ENCODE peak calls at places on chromosomes 13 and 19, in six cellular contexts. Q is choroid plexus epithelial cell, N is brain microvascular endothelial cell, O is GM12864, M is lower leg skin, Y is mammary epithelial cell. P is an unnamed sample.

GRCh38 chr19:38385804-38386257 is 2.0 kb downstream of the GGN start:
- DNase-seq in O (no peak), M (no peak), Y (no peak), N (no peak), Q (no peak), P (no peak)

GRCh38 chr13:99384468-99384867 is 77.3 kb upstream of the GPR183 start:
- DNase-seq in O (no peak), Q (no peak), M (peak), Y (no peak), N (no peak), P (no peak)

GRCh38 chr19:53432088-53432661 is 391 bp downstream of the ZNF761 start:
- DNase-seq in N (peak), O (no peak), Q (peak), Y (peak), M (peak), P (peak)

GRCh38 chr13:31174018-31174417 is 12.3 kb upstream of the HSPH1 start:
- DNase-seq in N (peak), O (no peak), M (no peak), Y (no peak), Q (peak), P (no peak)

GRCh38 chr19:16330811-16331690 is 6.4 kb downstream of the KLF2 start:
- DNase-seq in O (no peak), Y (no peak), M (no peak), N (peak), Q (no peak), P (no peak)

GRCh38 chr19:39843919-39844793 is 2.0 kb downstream of the FBL start:
- DNase-seq in N (peak), O (peak), Q (peak), Y (peak), M (no peak), P (peak)

GRCh38 chr19:4722671-4723464 is 774 bp downstream of the DPP9 start:
- DNase-seq in O (no peak), N (peak), Y (peak), Q (peak), M (no peak), P (peak)

GRCh38 chr19:8526345-8527062 is 12.5 kb upstream of the ZNF414 start:
- DNase-seq in N (peak), M (peak), Q (peak), O (no peak), Y (peak), P (peak)

GRCh38 chr13:112733112-112733511 is 43.3 kb downstream of the ATP11A start:
- DNase-seq in Y (no peak), Q (no peak), O (no peak), M (no peak), N (no peak), P (no peak)

GRCh38 chr13:81048026-81048461 is 707.1 kb upstream of the SPRY2 start:
- DNase-seq in M (no peak), Y (peak), N (no peak), O (no peak), Q (no peak), P (no peak)

GRCh38 chr13:91879360-91879759 is 480.9 kb downstream of the GPC5 start:
- DNase-seq in O (no peak), Y (no peak), Q (no peak), N (no peak), M (no peak), P (no peak)

GRCh38 chr13:103066991-103067390 is 774 bp upstream of the SLC10A2 start:
- DNase-seq in M (no peak), Q (no peak), Y (no peak), N (no peak), O (no peak), P (no peak)

GRCh38 chr13:113209336-113209879 is at the start of gene CUL4A:
- DNase-seq in N (peak), M (peak), Y (peak), Q (peak), O (no peak), P (peak)

GRCh38 chr13:60679928-60680693 is 283.1 kb downstream of the TDRD3 start:
- DNase-seq in M (no peak), O (no peak), N (no peak), Y (no peak), Q (no peak), P (no peak)

GRCh38 chr13:99398916-99399622 is 91.9 kb upstream of the GPR183 start:
- DNase-seq in M (no peak), Q (no peak), Y (no peak), N (no peak), O (no peak), P (no peak)

GRCh38 chr13:98842074-98842473 is 89.6 kb upstream of the SLC15A1 start:
- DNase-seq in M (no peak), Q (no peak), O (no peak), N (no peak), Y (no peak), P (no peak)

GRCh38 chr13:104011505-104012270 is 945.5 kb upstream of the SLC10A2 start:
- DNase-seq in N (no peak), Q (no peak), O (no peak), M (peak), Y (no peak), P (peak)

GRCh38 chr13:30998548-30999140 is 66.2 kb downstream of the TEX26 start:
- DNase-seq in O (no peak), Y (peak), N (peak), M (no peak), Q (peak), P (peak)

GRCh38 chr19:40348961-40349507 is 539 bp downstream of the PLD3 start:
- DNase-seq in Y (peak), N (peak), Q (peak), M (no peak), O (no peak), P (peak)

GRCh38 chr13:113034451-113035208 is 65.6 kb downstream of the MCF2L start:
- DNase-seq in O (no peak), M (peak), N (peak), Q (peak), Y (peak), P (peak)

GRCh38 chr19:8004723-8005513 is 523 bp downstream of the ELAVL1 start:
- DNase-seq in Y (no peak), O (no peak), M (no peak), N (no peak), Q (peak), P (peak)

GRCh38 chr13:76848596-76848995 is 37.6 kb downstream of the KCTD12 start:
- DNase-seq in Y (no peak), Q (peak), N (no peak), O (no peak), M (peak), P (peak)

GRCh38 chr19:18147396-18147795 is 5.6 kb upstream of the PIK3R2 start:
- DNase-seq in M (no peak), N (no peak), Y (no peak), Q (no peak), O (no peak), P (no peak)

GRCh38 chr19:50513746-50514345 is at the start of gene ASPDH:
- DNase-seq in M (no peak), Y (no peak), N (no peak), O (no peak), Q (no peak), P (no peak)

GRCh38 chr19:32165176-32165575 is 180.2 kb upstream of the ZNF507 start:
- DNase-seq in N (no peak), O (no peak), Y (no peak), M (no peak), Q (no peak), P (no peak)

GRCh38 chr13:60143775-60144174 is 20.0 kb downstream of the DIAPH3 start:
- DNase-seq in N (no peak), Y (no peak), M (no peak), Q (no peak), O (no peak), P (no peak)

GRCh38 chr13:29684441-29684840 is 89.0 kb upstream of the SLC7A1 start:
- DNase-seq in N (no peak), O (no peak), Q (no peak), Y (peak), M (no peak), P (peak)

GRCh38 chr19:18996796-18997394 is 36.4 kb downstream of the SUGP2 start:
- DNase-seq in Y (no peak), N (no peak), M (no peak), O (no peak), Q (no peak), P (no peak)

GRCh38 chr13:31310781-31311180 is 111.0 kb downstream of the B3GLCT start:
- DNase-seq in Y (peak), O (no peak), M (no peak), N (no peak), Q (peak), P (peak)

GRCh38 chr13:43804461-43805070 is 17.8 kb upstream of the ENOX1 start:
- DNase-seq in O (peak), M (no peak), Y (peak), Q (peak), N (peak), P (peak)

GRCh38 chr13:65600702-65601101 is 1629.4 kb downstream of the PCDH9 start:
- DNase-seq in Q (peak), O (no peak), M (no peak), Y (no peak), N (peak), P (peak)

GRCh38 chr13:110257408-110257807 is 49.5 kb downstream of the COL4A1 start:
- DNase-seq in M (no peak), N (no peak), Y (no peak), Q (no peak), O (no peak), P (no peak)

GRCh38 chr13:110277357-110277950 is 29.5 kb downstream of the COL4A1 start:
- DNase-seq in O (no peak), N (no peak), M (peak), Q (no peak), Y (no peak), P (no peak)

GRCh38 chr19:14476663-14477401 is 1.7 kb upstream of the PTGER1 start:
- DNase-seq in O (no peak), Q (peak), Y (peak), N (peak), M (peak), P (peak)

GRCh38 chr19:19110410-19111137 is 27.7 kb downstream of the TMEM161A start:
- DNase-seq in Q (peak), O (no peak), Y (no peak), M (no peak), N (peak), P (peak)

GRCh38 chr19:56919308-56919995 is 78.9 kb upstream of the PEG3 start:
- DNase-seq in N (no peak), Y (no peak), M (no peak), O (no peak), Q (no peak), P (no peak)

GRCh38 chr19:49469828-49470614 is 4.0 kb upstream of the FLT3LG start:
- DNase-seq in M (no peak), Y (no peak), Q (no peak), N (no peak), O (peak), P (peak)

GRCh38 chr19:45342911-45343310 is 2.4 kb downstream of the KLC3 start:
- DNase-seq in Q (no peak), O (no peak), Y (no peak), M (no peak), N (no peak), P (no peak)

GRCh38 chr19:45340232-45340898 is at the start of gene KLC3:
- DNase-seq in N (no peak), Y (peak), O (no peak), M (no peak), Q (no peak), P (no peak)

GRCh38 chr19:45344621-45345505 is 4.3 kb downstream of the KLC3 start:
- DNase-seq in Y (peak), O (no peak), N (no peak), Q (no peak), M (peak), P (no peak)

GRCh38 chr19:45339629-45340028 is 921 bp upstream of the KLC3 start:
- DNase-seq in N (no peak), Y (no peak), O (no peak), M (no peak), Q (no peak), P (no peak)

GRCh38 chr19:45340899-45341453 is 426 bp downstream of the KLC3 start:
- DNase-seq in O (no peak), Y (peak), Q (peak), N (peak), M (no peak), P (peak)
- TF ChIP-seq CTCF in O (no peak), Y (no peak), Q (no peak), N (no peak), M (no peak), P (no peak)

GRCh38 chr19:9786342-9786741 is 17.8 kb upstream of the ZNF846 start:
- DNase-seq in N (no peak), O (no peak), M (no peak), Q (no peak), Y (no peak), P (no peak)

GRCh38 chr19:9785367-9786331 is 17.1 kb upstream of the ZNF846 start:
- DNase-seq in M (peak), O (peak), N (peak), Q (peak), Y (peak), P (peak)

GRCh38 chr19:9789066-9789465 is 20.5 kb upstream of the ZNF846 start:
- DNase-seq in O (no peak), M (no peak), Q (no peak), Y (no peak), N (no peak), P (no peak)

GRCh38 chr19:9782282-9782681 is 13.7 kb upstream of the ZNF846 start:
- DNase-seq in Q (peak), O (no peak), Y (no peak), N (no peak), M (no peak), P (no peak)

DNA sequence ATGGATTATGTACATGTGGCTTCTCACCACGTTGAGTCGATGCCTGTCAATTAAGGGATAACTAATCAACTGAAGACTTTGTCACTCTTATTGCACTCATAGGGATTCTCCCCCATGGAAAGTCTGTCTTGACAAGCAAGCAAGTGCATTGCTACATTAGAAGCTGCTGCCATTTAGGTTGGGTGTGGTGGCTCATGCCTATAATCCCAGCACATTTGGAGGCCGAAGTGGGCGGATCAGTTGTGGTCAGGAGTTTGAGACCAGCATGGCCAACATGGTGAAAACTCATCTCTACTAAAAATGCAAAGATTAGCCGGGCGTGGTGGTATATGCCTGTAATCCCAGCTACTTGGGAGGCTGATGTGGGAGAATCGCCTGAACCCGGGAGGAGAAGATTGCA is 18.3 kb upstream of the ZNF846 start:
- DNase-seq in Q (no peak), O (no peak), Y (no peak), M (no peak), N (no peak), P (no peak)
- H3K4me3 ChIP-seq in Q (no peak), O (no peak), Y (no peak), M (no peak), N (no peak), P (no peak)

GRCh38 chr13:38796890-38797289 is 110.0 kb downstream of the FREM2 start:
- DNase-seq in M (no peak), O (no peak), Q (no peak), N (no peak), Y (no peak), P (no peak)
- TF ChIP-seq CTCF in M (no peak), O (no peak), Q (no peak), N (no peak), Y (no peak), P (no peak)

GRCh38 chr13:96089139-96089538 is 768 bp upstream of the HS6ST3 start:
- DNase-seq in Y (no peak), O (no peak), Q (no peak), M (no peak), N (no peak), P (no peak)
- H3K4me3 ChIP-seq in Y (no peak), O (no peak), Q (no peak), M (no peak), N (no peak), P (no peak)

DNA sequence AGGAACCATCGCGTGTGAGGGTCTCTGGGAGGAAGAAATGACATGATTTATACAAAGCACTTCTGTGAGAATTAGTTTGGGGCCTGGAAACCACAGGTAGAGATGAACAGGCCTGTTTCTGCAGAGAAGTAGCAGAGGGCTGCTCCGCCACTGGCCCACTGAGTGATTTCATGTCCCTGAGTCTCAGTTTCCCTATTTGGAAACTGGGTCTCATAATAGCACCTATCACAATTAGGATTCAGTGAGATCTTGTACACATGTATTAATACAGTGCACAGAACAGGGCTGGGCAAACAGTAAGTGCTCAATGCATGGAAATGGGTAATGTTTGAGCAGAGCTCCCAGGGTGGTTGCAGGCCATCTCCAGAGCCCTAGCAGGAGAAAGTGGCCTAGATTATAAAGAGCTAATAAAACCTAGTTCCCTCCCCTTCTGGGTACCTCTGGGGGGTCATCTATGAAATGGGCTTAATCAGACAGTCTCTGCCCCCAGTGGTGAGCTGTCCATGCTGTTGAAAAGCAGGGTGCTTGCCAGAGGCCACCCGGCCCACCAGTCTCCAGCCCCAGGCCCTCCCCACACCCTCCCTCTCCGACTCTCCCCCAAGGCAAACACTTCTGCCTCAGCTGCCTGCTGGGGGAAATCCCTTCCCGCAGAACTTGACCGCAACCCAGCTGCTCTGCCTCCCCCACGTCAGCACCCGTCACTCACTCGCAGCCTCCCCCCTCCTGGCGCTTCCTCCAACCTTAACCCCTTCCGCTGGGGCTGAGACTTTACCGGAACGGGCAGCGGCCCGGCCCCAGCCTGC is 4.5 kb downstream of the BCL3 start:
- DNase-seq in Q (peak), M (peak), Y (peak), N (peak), O (peak), P (peak)
- TF ChIP-seq CTCF in Q (peak), M (no peak), Y (no peak), N (peak), O (no peak), P (no peak)

DNA sequence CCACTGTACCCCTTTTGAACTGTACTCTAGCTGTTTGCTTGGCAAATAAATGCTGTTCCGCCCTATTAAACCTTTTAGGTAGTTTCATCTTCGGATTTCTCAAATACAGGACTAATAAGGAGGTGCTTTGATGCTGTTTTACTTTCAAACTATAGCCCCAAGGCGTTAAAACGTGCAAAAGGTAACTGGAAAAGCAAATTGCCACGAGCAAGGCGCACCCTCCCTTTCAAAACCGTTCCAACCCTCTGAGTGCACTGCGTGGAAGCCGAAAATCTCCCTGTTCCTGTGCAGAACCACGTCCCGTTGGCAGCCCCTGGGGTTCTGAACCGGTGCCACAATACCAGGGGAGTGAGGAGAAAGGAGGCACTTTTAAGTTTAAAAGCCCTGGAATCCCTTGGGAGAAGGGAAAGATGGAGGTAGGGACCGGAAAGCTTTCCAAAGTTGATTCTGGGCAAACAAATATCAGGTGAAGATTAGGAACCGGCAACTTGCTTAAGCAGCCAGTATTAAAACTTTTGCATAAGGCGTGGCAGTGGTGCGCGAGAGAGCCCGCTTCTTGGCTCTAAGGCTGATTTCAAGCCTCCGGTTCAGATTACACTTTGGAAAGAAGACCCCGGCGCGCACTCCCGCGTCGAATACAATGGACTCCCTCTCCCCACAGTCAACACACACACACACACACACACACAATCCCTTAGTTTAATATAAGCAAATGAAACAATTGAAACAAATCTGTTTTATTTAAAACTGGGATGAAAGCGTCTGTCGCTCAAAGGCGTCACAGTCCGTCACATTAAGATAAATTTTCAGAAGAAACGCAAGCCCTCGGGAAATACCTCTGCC is 9.5 kb downstream of the POU4F1 start:
- DNase-seq in Y (no peak), Q (no peak), M (no peak), N (no peak), O (no peak), P (no peak)
- H3K4me3 ChIP-seq in Y (no peak), Q (no peak), M (no peak), N (no peak), O (no peak), P (no peak)

DNA sequence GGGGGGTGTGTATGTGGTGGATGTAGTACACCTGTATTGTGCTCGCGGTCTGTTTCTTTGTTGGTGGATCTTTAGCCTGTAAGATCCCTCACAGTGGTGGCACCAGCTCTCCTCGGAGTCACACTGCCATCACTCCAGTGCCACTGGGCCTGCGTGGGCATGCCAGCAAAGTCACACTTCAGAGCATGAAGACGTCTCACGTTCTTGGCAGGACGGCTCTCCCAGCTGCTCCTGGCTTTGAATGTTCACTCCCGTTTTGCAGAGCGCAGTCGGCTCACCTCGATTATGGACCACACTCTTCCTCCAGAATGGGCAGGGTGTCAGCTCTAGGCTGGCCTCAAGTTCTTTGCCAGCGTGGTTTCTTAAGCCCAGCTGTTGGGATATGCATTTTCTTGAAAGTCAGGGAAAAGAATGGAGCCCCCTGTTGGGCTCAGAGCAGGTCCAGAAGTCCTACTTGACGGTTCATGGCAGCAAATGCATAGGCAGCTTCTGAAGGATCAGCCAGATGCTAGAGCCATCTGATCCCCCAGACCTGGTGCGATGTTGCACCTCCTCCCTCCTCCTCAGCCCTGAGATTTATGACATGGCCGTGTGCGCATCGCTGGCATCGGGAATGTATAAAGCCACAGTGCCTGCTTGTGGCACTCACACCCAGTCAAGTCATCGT is 40.4 kb upstream of the NPAS1 start:
- DNase-seq in O (no peak), Q (no peak), Y (no peak), N (no peak), M (no peak), P (no peak)
- TF ChIP-seq CTCF in O (no peak), Q (peak), Y (no peak), N (peak), M (no peak), P (no peak)